ENCODE peak calls at places on chromosomes 7 and 10, in ten cellular contexts. N is GM23338, U is fibroblast of lung, F is RWPE2, P is fibroblast of pulmonary artery, E is IMR-90, C is H9, V is upper lobe of right lung, T is BJ, A is thoracic aorta. B is an unnamed sample.

GRCh38 chr10:91598211-91598981 is 34.5 kb downstream of the PPP1R3C start:
- DNase-seq in P (peak; percentile 79), F (peak; percentile 72), U (peak; percentile 92), E (peak; percentile 80), C (no peak), N (no peak), T (peak; percentile 63), A (no peak), V (no peak), B (no peak)

GRCh38 chr7:135812151-135812550 is 63.5 kb upstream of the FAM180A start:
- DNase-seq in U (no peak), A (no peak), F (no peak), E (no peak), C (no peak), V (no peak), P (no peak), N (no peak), T (no peak), B (no peak)

GRCh38 chr10:338176-339037 is 203.2 kb downstream of the ZMYND11 start:
- DNase-seq in V (peak; percentile 48), P (peak; percentile 18), F (peak; percentile 78), A (peak; percentile 44), N (no peak), U (peak; percentile 69), T (no peak), E (peak; percentile 16), C (no peak), B (no peak)

GRCh38 chr10:128926693-128927092 is 540.3 kb upstream of the MGMT start:
- DNase-seq in A (no peak), U (no peak), V (no peak), T (no peak), E (no peak), P (no peak), N (no peak), F (no peak), C (no peak), B (no peak)

GRCh38 chr7:157233677-157234076 is 95.0 kb downstream of the UBE3C start:
- DNase-seq in N (no peak), E (peak; percentile 12), P (no peak), T (no peak), A (no peak), V (no peak), F (no peak), U (no peak), C (no peak), B (no peak)

GRCh38 chr7:48084727-48085432 is 4.2 kb upstream of the UPP1 start:
- DNase-seq in V (no peak), T (peak; percentile 95), A (peak; percentile 86), C (no peak), U (peak; percentile 99), N (no peak), P (peak; percentile 99), F (peak; percentile 95), E (peak; percentile 99), B (peak; percentile 88)

GRCh38 chr10:104980401-104980800 is 339.3 kb downstream of the SORCS3 start:
- DNase-seq in C (no peak), N (no peak), F (no peak), T (no peak), E (no peak), U (no peak), V (no peak), A (no peak), P (no peak), B (no peak)

GRCh38 chr10:95963202-95963991 is 55.6 kb downstream of the CC2D2B start:
- DNase-seq in A (no peak), N (no peak), V (no peak), F (no peak), C (no peak), P (no peak), E (no peak), U (no peak), T (no peak), B (no peak)

GRCh38 chr7:66896441-66896840 is 24.6 kb upstream of the TMEM248 start:
- DNase-seq in V (no peak), E (no peak), P (no peak), U (no peak), N (no peak), F (no peak), A (no peak), T (no peak), C (no peak), B (no peak)

GRCh38 chr7:86708334-86708733 is 64.6 kb downstream of the GRM3 start:
- DNase-seq in F (no peak), U (no peak), P (no peak), C (peak; percentile 51), E (no peak), V (no peak), A (no peak), N (peak; percentile 37), T (no peak), B (no peak)

GRCh38 chr7:139743967-139744767 is 33.6 kb downstream of the HIPK2 start:
- DNase-seq in U (no peak), C (no peak), T (no peak), F (no peak), P (peak; percentile 46), V (no peak), E (peak; percentile 40), A (no peak), N (no peak), B (no peak)

GRCh38 chr7:146956323-146956722 is 839.7 kb downstream of the CNTNAP2 start:
- DNase-seq in E (no peak), V (no peak), T (no peak), N (no peak), U (no peak), A (no peak), C (no peak), P (no peak), F (no peak), B (no peak)

GRCh38 chr7:146961617-146962016 is 845.0 kb downstream of the CNTNAP2 start:
- DNase-seq in F (no peak), E (no peak), N (no peak), T (no peak), V (no peak), P (peak; percentile 90), A (peak; percentile 17), U (peak; percentile 76), C (no peak), B (no peak)

GRCh38 chr7:146956853-146957252 is 840.3 kb downstream of the CNTNAP2 start:
- DNase-seq in V (no peak), N (no peak), C (no peak), T (no peak), U (no peak), E (no peak), A (no peak), F (no peak), P (no peak), B (no peak)

GRCh38 chr7:146966274-146966673 is 849.7 kb downstream of the CNTNAP2 start:
- DNase-seq in V (no peak), C (no peak), T (no peak), U (no peak), F (no peak), E (no peak), A (no peak), N (no peak), P (no peak), B (no peak)

GRCh38 chr7:146960747-146961416 is 844.3 kb downstream of the CNTNAP2 start:
- DNase-seq in P (no peak), E (no peak), F (no peak), C (peak; percentile 59), V (no peak), U (no peak), A (no peak), T (no peak), N (peak; percentile 29), B (no peak)
- TF ChIP-seq CTCF in P (no peak), E (no peak), F (no peak), C (peak; percentile 66), V (no peak), U (no peak), A (no peak), T (no peak), N (peak; percentile 38), B (no peak)

DNA sequence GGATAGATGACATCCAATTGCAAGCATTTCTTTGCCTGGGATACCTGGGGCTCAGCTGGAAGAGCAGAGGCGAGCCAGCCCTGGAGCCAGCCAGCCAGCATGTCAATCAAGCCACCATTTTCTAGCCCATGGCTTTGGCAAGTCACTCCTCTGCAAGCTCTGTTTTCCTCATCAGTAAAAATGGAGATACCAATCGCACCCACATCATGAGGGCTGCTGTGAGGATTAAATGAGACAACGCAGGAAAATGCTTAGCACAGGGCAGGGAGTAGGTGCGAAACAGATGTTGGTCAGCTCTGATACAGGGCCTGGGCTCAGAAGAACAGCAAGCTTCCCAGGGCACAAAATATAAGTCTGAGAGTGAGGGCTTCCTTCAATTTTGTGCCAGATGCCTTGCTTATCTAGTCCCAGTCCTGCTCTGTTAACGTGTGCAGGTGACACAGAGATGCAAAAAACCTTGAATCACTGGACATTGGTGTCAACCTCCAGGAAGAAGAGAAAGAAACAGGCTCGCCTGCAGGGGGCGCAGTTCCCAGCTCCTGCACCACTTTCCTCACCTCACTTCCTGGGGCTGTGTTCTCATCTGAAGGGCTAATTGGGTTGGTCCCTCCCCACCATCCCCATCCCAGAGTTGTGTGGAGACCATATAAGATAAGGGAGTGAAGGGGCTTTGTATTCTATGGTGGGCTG is 72.8 kb upstream of the CACUL1 start:
- DNase-seq in A (no peak), N (peak; percentile 38), U (no peak), P (no peak), C (no peak), F (no peak), V (no peak), E (no peak), T (no peak), B (no peak)
- TF ChIP-seq CTCF in A (no peak), N (peak; percentile 64), U (peak; percentile 12), P (peak; percentile 22), C (peak; percentile 59), F (peak; percentile 18), V (no peak), E (no peak), T (peak; percentile 18), B (no peak)

DNA sequence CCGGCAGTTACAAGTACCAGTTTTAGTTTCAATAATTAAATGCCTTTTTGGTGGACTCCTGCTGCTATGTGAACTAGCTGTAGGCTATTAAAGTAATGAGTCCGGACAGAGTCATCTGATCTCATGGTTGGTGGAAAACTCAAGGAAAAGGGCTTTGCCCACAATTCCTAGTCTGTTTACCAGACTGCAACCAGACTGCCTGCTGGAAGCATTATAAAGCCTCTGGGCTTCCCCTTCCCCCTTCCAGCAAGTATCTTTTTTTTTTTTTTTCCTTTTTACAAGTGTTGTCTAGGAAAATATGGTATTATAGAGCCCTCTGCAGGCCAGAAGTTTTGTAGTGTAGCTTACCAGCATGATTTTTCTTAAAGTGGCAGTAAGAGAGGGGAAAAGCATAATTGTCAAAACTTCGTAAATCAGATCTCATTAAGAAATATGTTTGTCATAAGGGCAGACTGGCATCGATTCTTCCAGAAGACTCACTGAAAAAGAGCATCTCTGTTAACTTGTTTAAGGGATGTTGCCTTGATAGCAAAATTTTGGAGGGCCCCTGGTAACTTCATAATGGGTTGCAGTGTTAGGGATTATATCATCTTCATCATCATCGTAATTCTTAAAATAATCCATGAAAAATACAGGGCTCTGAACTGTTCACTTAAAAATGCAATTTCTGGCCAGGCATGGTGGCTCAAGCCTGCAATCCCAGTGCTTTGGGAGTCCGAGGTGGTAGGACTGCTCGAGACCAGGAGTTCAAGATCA is 181.3 kb downstream of the TAX1BP1 start:
- DNase-seq in C (no peak), P (peak; percentile 91), U (peak; percentile 89), N (peak; percentile 79), T (peak; percentile 94), A (no peak), E (peak; percentile 92), F (no peak), V (no peak), B (peak; percentile 76)
- TF ChIP-seq CTCF in C (peak; percentile 71), P (peak; percentile 61), U (peak; percentile 60), N (peak; percentile 76), T (peak; percentile 55), A (peak; percentile 33), E (peak; percentile 74), F (peak; percentile 72), V (peak; percentile 61), B (peak; percentile 60)

GRCh38 chr10:13613519-13613918 is 26.8 kb downstream of the PRPF18 start:
- DNase-seq in N (peak; percentile 50), T (no peak), E (peak; percentile 68), U (peak; percentile 79), A (no peak), F (no peak), C (no peak), V (no peak), P (peak; percentile 74), B (no peak)
- TF ChIP-seq CTCF in N (peak; percentile 59), T (peak; percentile 52), E (peak; percentile 63), U (peak; percentile 53), A (peak; percentile 21), F (peak; percentile 58), C (peak; percentile 54), V (peak; percentile 29), P (peak; percentile 50), B (peak; percentile 56)